ENCODE peak calls at places on chromosomes 4 and X, in seven cellular contexts. One of them, this sample, is unnamed.

GRCh38 chr4:61246003-61246402 is 45.9 kb downstream of the ADGRL3 start:
- DNase-seq in ACHN: no peak
- DNase-seq in left cardiac atrium: no peak
- DNase-seq in cardiac muscle cell: no peak
- DNase-seq in neural progenitor cell: no peak
- DNase-seq in Peyer's patch: no peak
- DNase-seq in AG09309: no peak
- DNase-seq in this sample: no peak

GRCh38 chrX:54639346-54640102 is 109.5 kb downstream of the GNL3L start:
- DNase-seq in ACHN: peak
- DNase-seq in left cardiac atrium: peak
- DNase-seq in cardiac muscle cell: peak
- DNase-seq in neural progenitor cell: peak
- DNase-seq in Peyer's patch: peak
- DNase-seq in AG09309: peak
- DNase-seq in this sample: peak

GRCh38 chr4:26803462-26803861 is 57.2 kb upstream of the STIM2 start:
- DNase-seq in ACHN: no peak
- DNase-seq in left cardiac atrium: no peak
- DNase-seq in cardiac muscle cell: peak
- DNase-seq in neural progenitor cell: peak
- DNase-seq in Peyer's patch: no peak
- DNase-seq in AG09309: no peak
- DNase-seq in this sample: no peak

GRCh38 chrX:40908026-40908425 is 172.7 kb upstream of the MED14 start:
- DNase-seq in ACHN: no peak
- DNase-seq in left cardiac atrium: no peak
- DNase-seq in cardiac muscle cell: no peak
- DNase-seq in neural progenitor cell: no peak
- DNase-seq in Peyer's patch: no peak
- DNase-seq in AG09309: no peak
- DNase-seq in this sample: no peak

GRCh38 chr4:38111024-38111423 is 150.8 kb downstream of the PTTG2 start:
- DNase-seq in ACHN: no peak
- DNase-seq in left cardiac atrium: no peak
- DNase-seq in cardiac muscle cell: no peak
- DNase-seq in neural progenitor cell: no peak
- DNase-seq in Peyer's patch: no peak
- DNase-seq in AG09309: no peak
- DNase-seq in this sample: no peak

GRCh38 chr4:151417766-151418376 is 8.9 kb downstream of the FHIP1A start:
- DNase-seq in ACHN: peak
- DNase-seq in left cardiac atrium: no peak
- DNase-seq in cardiac muscle cell: no peak
- DNase-seq in neural progenitor cell: no peak
- DNase-seq in Peyer's patch: no peak
- DNase-seq in AG09309: no peak
- DNase-seq in this sample: no peak

GRCh38 chrX:12979630-12980015 is 4.7 kb downstream of the TMSB4X start:
- DNase-seq in ACHN: no peak
- DNase-seq in left cardiac atrium: no peak
- DNase-seq in cardiac muscle cell: no peak
- DNase-seq in neural progenitor cell: no peak
- DNase-seq in Peyer's patch: no peak
- DNase-seq in AG09309: no peak
- DNase-seq in this sample: no peak

GRCh38 chr4:78309352-78309751 is 242.2 kb upstream of the ANXA3 start:
- DNase-seq in ACHN: no peak
- DNase-seq in left cardiac atrium: no peak
- DNase-seq in cardiac muscle cell: no peak
- DNase-seq in neural progenitor cell: no peak
- DNase-seq in Peyer's patch: no peak
- DNase-seq in AG09309: no peak
- DNase-seq in this sample: no peak

GRCh38 chr4:183057255-183057654 is 41.8 kb upstream of the WWC2 start:
- DNase-seq in ACHN: no peak
- DNase-seq in left cardiac atrium: no peak
- DNase-seq in cardiac muscle cell: no peak
- DNase-seq in neural progenitor cell: no peak
- DNase-seq in Peyer's patch: no peak
- DNase-seq in AG09309: no peak
- DNase-seq in this sample: no peak

GRCh38 chrX:136115909-136116297 is 31.4 kb upstream of the FHL1 start:
- DNase-seq in ACHN: no peak
- DNase-seq in left cardiac atrium: no peak
- DNase-seq in cardiac muscle cell: no peak
- DNase-seq in neural progenitor cell: no peak
- DNase-seq in Peyer's patch: no peak
- DNase-seq in AG09309: no peak
- DNase-seq in this sample: no peak

GRCh38 chrX:9835585-9836210 is 49.5 kb downstream of the SHROOM2 start:
- DNase-seq in ACHN: no peak
- DNase-seq in left cardiac atrium: no peak
- DNase-seq in cardiac muscle cell: no peak
- DNase-seq in neural progenitor cell: no peak
- DNase-seq in Peyer's patch: no peak
- DNase-seq in AG09309: no peak
- DNase-seq in this sample: no peak

GRCh38 chrX:47093248-47093647 is 15.0 kb downstream of the RGN start:
- DNase-seq in ACHN: peak
- DNase-seq in left cardiac atrium: no peak
- DNase-seq in cardiac muscle cell: peak
- DNase-seq in neural progenitor cell: peak
- DNase-seq in Peyer's patch: no peak
- DNase-seq in AG09309: peak
- DNase-seq in this sample: peak

GRCh38 chrX:12777670-12778069 is 13.5 kb upstream of the PRPS2 start:
- DNase-seq in ACHN: peak
- DNase-seq in left cardiac atrium: no peak
- DNase-seq in cardiac muscle cell: no peak
- DNase-seq in neural progenitor cell: peak
- DNase-seq in Peyer's patch: no peak
- DNase-seq in AG09309: no peak
- DNase-seq in this sample: no peak

GRCh38 chr4:186666252-186666651 is 57.4 kb downstream of the FAT1 start:
- DNase-seq in ACHN: no peak
- DNase-seq in left cardiac atrium: no peak
- DNase-seq in cardiac muscle cell: no peak
- DNase-seq in neural progenitor cell: no peak
- DNase-seq in Peyer's patch: no peak
- DNase-seq in AG09309: no peak
- DNase-seq in this sample: no peak

GRCh38 chrX:1105671-1106419 is 106.6 kb downstream of the CRLF2 start:
- DNase-seq in ACHN: no peak
- DNase-seq in left cardiac atrium: no peak
- DNase-seq in cardiac muscle cell: no peak
- DNase-seq in neural progenitor cell: peak
- DNase-seq in Peyer's patch: no peak
- DNase-seq in AG09309: no peak
- DNase-seq in this sample: no peak

GRCh38 chr4:3204021-3204431 is 44.9 kb upstream of the MSANTD1 start:
- DNase-seq in ACHN: no peak
- DNase-seq in left cardiac atrium: no peak
- DNase-seq in cardiac muscle cell: no peak
- DNase-seq in neural progenitor cell: no peak
- DNase-seq in Peyer's patch: no peak
- DNase-seq in AG09309: no peak
- DNase-seq in this sample: no peak

GRCh38 chrX:7709845-7710244 is 133.1 kb upstream of the VCX start:
- DNase-seq in ACHN: no peak
- DNase-seq in left cardiac atrium: no peak
- DNase-seq in cardiac muscle cell: no peak
- DNase-seq in neural progenitor cell: no peak
- DNase-seq in Peyer's patch: no peak
- DNase-seq in AG09309: no peak
- DNase-seq in this sample: no peak

GRCh38 chrX:129846686-129847085 is 3.0 kb upstream of the ZDHHC9 start:
- DNase-seq in ACHN: no peak
- DNase-seq in left cardiac atrium: no peak
- DNase-seq in cardiac muscle cell: no peak
- DNase-seq in neural progenitor cell: no peak
- DNase-seq in Peyer's patch: no peak
- DNase-seq in AG09309: no peak
- DNase-seq in this sample: no peak

GRCh38 chrX:130171446-130172126 is at the start of gene RAB33A:
- DNase-seq in ACHN: peak
- DNase-seq in left cardiac atrium: peak
- DNase-seq in cardiac muscle cell: peak
- DNase-seq in neural progenitor cell: peak
- DNase-seq in Peyer's patch: peak
- DNase-seq in AG09309: no peak
- DNase-seq in this sample: peak

GRCh38 chr4:115042496-115042895 is 70.9 kb downstream of the NDST4 start:
- DNase-seq in ACHN: no peak
- DNase-seq in left cardiac atrium: no peak
- DNase-seq in cardiac muscle cell: peak
- DNase-seq in neural progenitor cell: peak
- DNase-seq in Peyer's patch: no peak
- DNase-seq in AG09309: no peak
- DNase-seq in this sample: no peak

GRCh38 chr4:13522282-13523104 is 21.8 kb downstream of the NKX3-2 start:
- DNase-seq in ACHN: no peak
- DNase-seq in left cardiac atrium: no peak
- DNase-seq in cardiac muscle cell: no peak
- DNase-seq in neural progenitor cell: no peak
- DNase-seq in Peyer's patch: no peak
- DNase-seq in AG09309: no peak
- DNase-seq in this sample: no peak

GRCh38 chr4:107734120-107734519 is 14.1 kb upstream of the PAPSS1 start:
- DNase-seq in ACHN: peak
- DNase-seq in left cardiac atrium: no peak
- DNase-seq in cardiac muscle cell: peak
- DNase-seq in neural progenitor cell: peak
- DNase-seq in Peyer's patch: no peak
- DNase-seq in AG09309: no peak
- DNase-seq in this sample: peak

GRCh38 chr4:185318679-185319078 is 77.0 kb downstream of the LRP2BP start:
- DNase-seq in ACHN: no peak
- DNase-seq in left cardiac atrium: no peak
- DNase-seq in cardiac muscle cell: no peak
- DNase-seq in neural progenitor cell: peak
- DNase-seq in Peyer's patch: no peak
- DNase-seq in AG09309: no peak
- DNase-seq in this sample: peak

GRCh38 chrX:129000018-129000417 is 523.3 kb downstream of the SMARCA1 start:
- DNase-seq in ACHN: no peak
- DNase-seq in left cardiac atrium: no peak
- DNase-seq in cardiac muscle cell: no peak
- DNase-seq in neural progenitor cell: no peak
- DNase-seq in Peyer's patch: no peak
- DNase-seq in AG09309: no peak
- DNase-seq in this sample: no peak

GRCh38 chrX:53476371-53476770 is 42.2 kb upstream of the HSD17B10 start:
- DNase-seq in ACHN: no peak
- DNase-seq in left cardiac atrium: no peak
- DNase-seq in cardiac muscle cell: no peak
- DNase-seq in neural progenitor cell: no peak
- DNase-seq in Peyer's patch: no peak
- DNase-seq in AG09309: peak
- DNase-seq in this sample: no peak

GRCh38 chr4:42401171-42401570 is 3.9 kb downstream of the SHISA3 start:
- DNase-seq in ACHN: peak
- DNase-seq in left cardiac atrium: no peak
- DNase-seq in cardiac muscle cell: no peak
- DNase-seq in neural progenitor cell: peak
- DNase-seq in Peyer's patch: no peak
- DNase-seq in AG09309: no peak
- DNase-seq in this sample: no peak

GRCh38 chrX:144918936-144919335 is 328.4 kb upstream of the SPANXN1 start:
- DNase-seq in ACHN: no peak
- DNase-seq in left cardiac atrium: no peak
- DNase-seq in cardiac muscle cell: no peak
- DNase-seq in neural progenitor cell: no peak
- DNase-seq in Peyer's patch: no peak
- DNase-seq in AG09309: no peak
- DNase-seq in this sample: no peak

GRCh38 chr4:176205299-176205698 is 9.9 kb upstream of the SPATA4 start:
- DNase-seq in ACHN: no peak
- DNase-seq in left cardiac atrium: no peak
- DNase-seq in cardiac muscle cell: no peak
- DNase-seq in neural progenitor cell: peak
- DNase-seq in Peyer's patch: no peak
- DNase-seq in AG09309: no peak
- DNase-seq in this sample: no peak

GRCh38 chrX:73930300-73930699 is 367.3 kb downstream of the CHIC1 start:
- DNase-seq in ACHN: no peak
- DNase-seq in left cardiac atrium: no peak
- DNase-seq in cardiac muscle cell: no peak
- DNase-seq in neural progenitor cell: no peak
- DNase-seq in Peyer's patch: no peak
- DNase-seq in AG09309: no peak
- DNase-seq in this sample: peak

GRCh38 chr4:15131551-15131950 is 129.3 kb downstream of the CPEB2 start:
- DNase-seq in ACHN: no peak
- DNase-seq in left cardiac atrium: no peak
- DNase-seq in cardiac muscle cell: no peak
- DNase-seq in neural progenitor cell: no peak
- DNase-seq in Peyer's patch: no peak
- DNase-seq in AG09309: no peak
- DNase-seq in this sample: no peak

GRCh38 chr4:1813915-1814314 is 20.8 kb downstream of the FGFR3 start:
- DNase-seq in ACHN: no peak
- DNase-seq in left cardiac atrium: no peak
- DNase-seq in cardiac muscle cell: no peak
- DNase-seq in neural progenitor cell: no peak
- DNase-seq in Peyer's patch: no peak
- DNase-seq in AG09309: no peak
- DNase-seq in this sample: no peak

GRCh38 chr4:176631611-176632010 is 161.1 kb downstream of the VEGFC start:
- DNase-seq in ACHN: no peak
- DNase-seq in left cardiac atrium: no peak
- DNase-seq in cardiac muscle cell: no peak
- DNase-seq in neural progenitor cell: no peak
- DNase-seq in Peyer's patch: no peak
- DNase-seq in AG09309: no peak
- DNase-seq in this sample: no peak

GRCh38 chr4:102759835-102760644 is 728 bp downstream of the MANBA start:
- DNase-seq in ACHN: peak
- DNase-seq in left cardiac atrium: no peak
- DNase-seq in cardiac muscle cell: peak
- DNase-seq in neural progenitor cell: peak
- DNase-seq in Peyer's patch: no peak
- DNase-seq in AG09309: peak
- DNase-seq in this sample: peak

This sample was measured in erythroblast.